ENCODE peak calls at places on chromosomes 6 and 20, in ten cellular contexts. One of them, this sample, is unnamed.

GRCh38 chr6:99369533-99369932 is 20.1 kb upstream of the FAXC start:
- DNase-seq in HT-29: no peak
- DNase-seq in amygdala: no peak
- DNase-seq in choroid plexus epithelial cell: peak; percentile 11
- DNase-seq in activated T-helper 1 cell treated with Interleukin-2 at 50 U/mL for 16 hours: no peak
- DNase-seq in K562: no peak
- DNase-seq in AG09309: no peak
- DNase-seq in WTC11: peak; percentile 16
- DNase-seq in fibroblast of gingiva: no peak
- DNase-seq in brain microvascular endothelial cell: no peak
- DNase-seq in this sample: no peak

GRCh38 chr6:111030008-111031006 is 48.5 kb downstream of the RPF2 start:
- DNase-seq in HT-29: no peak
- DNase-seq in amygdala: no peak
- DNase-seq in choroid plexus epithelial cell: peak; percentile 45
- DNase-seq in activated T-helper 1 cell treated with Interleukin-2 at 50 U/mL for 16 hours: no peak
- DNase-seq in K562: no peak
- DNase-seq in AG09309: no peak
- DNase-seq in WTC11: no peak
- DNase-seq in fibroblast of gingiva: peak; percentile 60
- DNase-seq in brain microvascular endothelial cell: no peak
- DNase-seq in this sample: no peak

GRCh38 chr20:40511478-40511877 is 177.6 kb downstream of the MAFB start:
- DNase-seq in HT-29: no peak
- DNase-seq in amygdala: no peak
- DNase-seq in choroid plexus epithelial cell: peak; percentile 97
- DNase-seq in activated T-helper 1 cell treated with Interleukin-2 at 50 U/mL for 16 hours: no peak
- DNase-seq in K562: no peak
- DNase-seq in AG09309: peak; percentile 40
- DNase-seq in WTC11: no peak
- DNase-seq in fibroblast of gingiva: peak; percentile 95
- DNase-seq in brain microvascular endothelial cell: peak; percentile 25
- DNase-seq in this sample: no peak

GRCh38 chr6:46949662-46950280 is 28.0 kb upstream of the ADGRF5 start:
- DNase-seq in HT-29: no peak
- DNase-seq in amygdala: no peak
- DNase-seq in choroid plexus epithelial cell: no peak
- DNase-seq in activated T-helper 1 cell treated with Interleukin-2 at 50 U/mL for 16 hours: no peak
- DNase-seq in K562: no peak
- DNase-seq in AG09309: no peak
- DNase-seq in WTC11: no peak
- DNase-seq in fibroblast of gingiva: no peak
- DNase-seq in brain microvascular endothelial cell: no peak
- DNase-seq in this sample: no peak

GRCh38 chr20:39252035-39252434 is 289.9 kb downstream of the DHX35 start:
- DNase-seq in HT-29: no peak
- DNase-seq in amygdala: no peak
- DNase-seq in choroid plexus epithelial cell: no peak
- DNase-seq in activated T-helper 1 cell treated with Interleukin-2 at 50 U/mL for 16 hours: no peak
- DNase-seq in K562: no peak
- DNase-seq in AG09309: no peak
- DNase-seq in WTC11: no peak
- DNase-seq in fibroblast of gingiva: no peak
- DNase-seq in brain microvascular endothelial cell: no peak
- DNase-seq in this sample: no peak

GRCh38 chr6:137495652-137496391 is 1.6 kb upstream of the OLIG3 start:
- DNase-seq in HT-29: no peak
- DNase-seq in amygdala: no peak
- DNase-seq in choroid plexus epithelial cell: no peak
- DNase-seq in activated T-helper 1 cell treated with Interleukin-2 at 50 U/mL for 16 hours: no peak
- DNase-seq in K562: no peak
- DNase-seq in AG09309: no peak
- DNase-seq in WTC11: peak; percentile 66
- DNase-seq in fibroblast of gingiva: no peak
- DNase-seq in brain microvascular endothelial cell: no peak
- DNase-seq in this sample: no peak

GRCh38 chr20:46751856-46752255 is 42.4 kb downstream of the SLC2A10 start:
- DNase-seq in HT-29: no peak
- DNase-seq in amygdala: no peak
- DNase-seq in choroid plexus epithelial cell: no peak
- DNase-seq in activated T-helper 1 cell treated with Interleukin-2 at 50 U/mL for 16 hours: no peak
- DNase-seq in K562: peak; percentile 27
- DNase-seq in AG09309: no peak
- DNase-seq in WTC11: no peak
- DNase-seq in fibroblast of gingiva: peak; percentile 61
- DNase-seq in brain microvascular endothelial cell: no peak
- DNase-seq in this sample: no peak

GRCh38 chr20:6635034-6635736 is 132.3 kb upstream of the BMP2 start:
- DNase-seq in HT-29: no peak
- DNase-seq in amygdala: no peak
- DNase-seq in choroid plexus epithelial cell: peak; percentile 66
- DNase-seq in activated T-helper 1 cell treated with Interleukin-2 at 50 U/mL for 16 hours: no peak
- DNase-seq in K562: no peak
- DNase-seq in AG09309: no peak
- DNase-seq in WTC11: no peak
- DNase-seq in fibroblast of gingiva: peak; percentile 37
- DNase-seq in brain microvascular endothelial cell: no peak
- DNase-seq in this sample: no peak

GRCh38 chr6:12150812-12151432 is 138.8 kb downstream of the HIVEP1 start:
- DNase-seq in HT-29: peak; percentile 59
- DNase-seq in amygdala: no peak
- DNase-seq in choroid plexus epithelial cell: peak; percentile 44
- DNase-seq in activated T-helper 1 cell treated with Interleukin-2 at 50 U/mL for 16 hours: no peak
- DNase-seq in K562: peak; percentile 57
- DNase-seq in AG09309: no peak
- DNase-seq in WTC11: peak; percentile 70
- DNase-seq in fibroblast of gingiva: no peak
- DNase-seq in brain microvascular endothelial cell: no peak
- DNase-seq in this sample: no peak

GRCh38 chr6:128519132-128519930 is 1.1 kb downstream of the PTPRK start:
- DNase-seq in HT-29: peak; percentile 76
- DNase-seq in amygdala: peak; percentile 12
- DNase-seq in choroid plexus epithelial cell: peak; percentile 63
- DNase-seq in activated T-helper 1 cell treated with Interleukin-2 at 50 U/mL for 16 hours: peak; percentile 0
- DNase-seq in K562: no peak
- DNase-seq in AG09309: no peak
- DNase-seq in WTC11: peak; percentile 67
- DNase-seq in fibroblast of gingiva: peak; percentile 58
- DNase-seq in brain microvascular endothelial cell: no peak
- DNase-seq in this sample: no peak

GRCh38 chr6:26280409-26280808 is 84.6 kb upstream of the BTN3A2 start:
- DNase-seq in HT-29: peak; percentile 43
- DNase-seq in amygdala: no peak
- DNase-seq in choroid plexus epithelial cell: no peak
- DNase-seq in activated T-helper 1 cell treated with Interleukin-2 at 50 U/mL for 16 hours: no peak
- DNase-seq in K562: no peak
- DNase-seq in AG09309: no peak
- DNase-seq in WTC11: no peak
- DNase-seq in fibroblast of gingiva: no peak
- DNase-seq in brain microvascular endothelial cell: no peak
- DNase-seq in this sample: no peak

GRCh38 chr6:27651371-27651732 is 178.4 kb upstream of the ZNF184 start:
- DNase-seq in HT-29: no peak
- DNase-seq in amygdala: no peak
- DNase-seq in choroid plexus epithelial cell: no peak
- DNase-seq in activated T-helper 1 cell treated with Interleukin-2 at 50 U/mL for 16 hours: no peak
- DNase-seq in K562: peak; percentile 62
- DNase-seq in AG09309: no peak
- DNase-seq in WTC11: no peak
- DNase-seq in fibroblast of gingiva: no peak
- DNase-seq in brain microvascular endothelial cell: peak; percentile 30
- DNase-seq in this sample: no peak

GRCh38 chr6:148765878-148766808 is 19.3 kb downstream of the UST start:
- DNase-seq in HT-29: no peak
- DNase-seq in amygdala: no peak
- DNase-seq in choroid plexus epithelial cell: no peak
- DNase-seq in activated T-helper 1 cell treated with Interleukin-2 at 50 U/mL for 16 hours: no peak
- DNase-seq in K562: no peak
- DNase-seq in AG09309: no peak
- DNase-seq in WTC11: no peak
- DNase-seq in fibroblast of gingiva: no peak
- DNase-seq in brain microvascular endothelial cell: no peak
- DNase-seq in this sample: no peak

GRCh38 chr6:52632011-52632410 is 38.9 kb upstream of the TMEM14A start:
- DNase-seq in HT-29: no peak
- DNase-seq in amygdala: no peak
- DNase-seq in choroid plexus epithelial cell: no peak
- DNase-seq in activated T-helper 1 cell treated with Interleukin-2 at 50 U/mL for 16 hours: no peak
- DNase-seq in K562: no peak
- DNase-seq in AG09309: no peak
- DNase-seq in WTC11: no peak
- DNase-seq in fibroblast of gingiva: no peak
- DNase-seq in brain microvascular endothelial cell: no peak
- DNase-seq in this sample: no peak

GRCh38 chr6:147999001-147999540 is 343.6 kb upstream of the SASH1 start:
- DNase-seq in HT-29: no peak
- DNase-seq in amygdala: no peak
- DNase-seq in choroid plexus epithelial cell: no peak
- DNase-seq in activated T-helper 1 cell treated with Interleukin-2 at 50 U/mL for 16 hours: no peak
- DNase-seq in K562: no peak
- DNase-seq in AG09309: no peak
- DNase-seq in WTC11: no peak
- DNase-seq in fibroblast of gingiva: no peak
- DNase-seq in brain microvascular endothelial cell: no peak
- DNase-seq in this sample: no peak

GRCh38 chr6:167699141-167700036 is 127.3 kb upstream of the AFDN start:
- DNase-seq in HT-29: peak; percentile 80
- DNase-seq in amygdala: no peak
- DNase-seq in choroid plexus epithelial cell: peak; percentile 35
- DNase-seq in activated T-helper 1 cell treated with Interleukin-2 at 50 U/mL for 16 hours: no peak
- DNase-seq in K562: no peak
- DNase-seq in AG09309: no peak
- DNase-seq in WTC11: no peak
- DNase-seq in fibroblast of gingiva: no peak
- DNase-seq in brain microvascular endothelial cell: peak; percentile 16
- DNase-seq in this sample: no peak

GRCh38 chr20:25076731-25077609 is 5.0 kb downstream of the VSX1 start:
- DNase-seq in HT-29: peak; percentile 88
- DNase-seq in amygdala: no peak
- DNase-seq in choroid plexus epithelial cell: no peak
- DNase-seq in activated T-helper 1 cell treated with Interleukin-2 at 50 U/mL for 16 hours: no peak
- DNase-seq in K562: no peak
- DNase-seq in AG09309: no peak
- DNase-seq in WTC11: no peak
- DNase-seq in fibroblast of gingiva: peak; percentile 27
- DNase-seq in brain microvascular endothelial cell: no peak
- DNase-seq in this sample: no peak

GRCh38 chr20:14992961-14993360 is 655.5 kb upstream of the FLRT3 start:
- DNase-seq in HT-29: no peak
- DNase-seq in amygdala: no peak
- DNase-seq in choroid plexus epithelial cell: peak; percentile 59
- DNase-seq in activated T-helper 1 cell treated with Interleukin-2 at 50 U/mL for 16 hours: no peak
- DNase-seq in K562: no peak
- DNase-seq in AG09309: no peak
- DNase-seq in WTC11: no peak
- DNase-seq in fibroblast of gingiva: peak; percentile 53
- DNase-seq in brain microvascular endothelial cell: no peak
- DNase-seq in this sample: no peak

This sample was measured in hepatic stellate cell.